ENCODE peak calls at places on chromosomes 4 and X, in ten cellular contexts. N is sigmoid colon; K is CD8-positive, alpha-beta memory T cell; T is fibroblast of lung; E is iPS DF 6.9; B is CD8-positive, alpha-beta T cell; J is right cardiac atrium; W is cardiac muscle cell; V is SK-N-MC; R is IMR-90. P is an unnamed sample.

GRCh38 chr4:56048621-56049427 is 100.1 kb downstream of the CEP135 start:
- DNase-seq in N (peak), K (no peak), T (peak), E (no peak), B (no peak), J (peak), W (peak), V (no peak), R (peak), P (peak)

GRCh38 chr4:24850669-24851068 is 55.3 kb downstream of the SOD3 start:
- DNase-seq in N (peak), K (no peak), T (peak), E (no peak), B (no peak), J (no peak), W (peak), V (no peak), R (peak), P (peak)

GRCh38 chr4:94540476-94540875 is 88.7 kb downstream of the PDLIM5 start:
- DNase-seq in N (no peak), K (no peak), T (no peak), E (no peak), B (no peak), J (no peak), W (no peak), V (no peak), R (no peak), P (no peak)

GRCh38 chrX:16212436-16212835 is 45.2 kb downstream of the MAGEB17 start:
- DNase-seq in N (no peak), K (no peak), T (no peak), E (no peak), B (no peak), J (no peak), W (peak), V (no peak), R (peak), P (peak)

GRCh38 chrX:48918644-48919340 is at the start of gene PIM2:
- DNase-seq in N (peak), K (peak), T (peak), E (no peak), B (peak), J (peak), W (peak), V (peak), R (peak), P (peak)

GRCh38 chrX:16033336-16033735 is 90.0 kb upstream of the GRPR start:
- DNase-seq in N (no peak), K (no peak), T (peak), E (no peak), B (no peak), J (no peak), W (peak), V (no peak), R (peak), P (no peak)

GRCh38 chrX:149903889-149904748 is 23.1 kb downstream of the MAGEA8 start:
- DNase-seq in N (no peak), K (no peak), T (peak), E (no peak), B (no peak), J (no peak), W (peak), V (no peak), R (peak), P (peak)

GRCh38 chrX:109760241-109760921 is 27.3 kb upstream of the ACSL4 start:
- DNase-seq in N (no peak), K (no peak), T (no peak), E (no peak), B (no peak), J (no peak), W (no peak), V (no peak), R (no peak), P (no peak)

GRCh38 chrX:104310084-104310483 is 55.4 kb upstream of the ESX1 start:
- DNase-seq in N (no peak), K (no peak), T (peak), E (no peak), B (no peak), J (no peak), W (peak), V (no peak), R (peak), P (peak)

GRCh38 chr4:124640037-124640730 is 72.3 kb downstream of the ANKRD50 start:
- DNase-seq in N (no peak), K (no peak), T (peak), E (no peak), B (no peak), J (no peak), W (peak), V (no peak), R (peak), P (peak)

GRCh38 chr4:124636793-124637192 is 75.7 kb downstream of the ANKRD50 start:
- DNase-seq in N (no peak), K (no peak), T (peak), E (peak), B (no peak), J (no peak), W (no peak), V (no peak), R (no peak), P (no peak)

GRCh38 chr4:124647599-124647998 is 64.9 kb downstream of the ANKRD50 start:
- DNase-seq in N (no peak), K (no peak), T (no peak), E (no peak), B (no peak), J (no peak), W (no peak), V (no peak), R (no peak), P (no peak)

GRCh38 chr4:124642846-124643245 is 69.7 kb downstream of the ANKRD50 start:
- DNase-seq in N (no peak), K (no peak), T (no peak), E (no peak), B (no peak), J (no peak), W (no peak), V (no peak), R (no peak), P (no peak)

GRCh38 chr4:124641715-124642380 is 70.7 kb downstream of the ANKRD50 start:
- DNase-seq in N (no peak), K (no peak), T (peak), E (no peak), B (no peak), J (no peak), W (peak), V (no peak), R (peak), P (peak)
- H3K27ac ChIP-seq in N (no peak), K (no peak), T (no peak), E (no peak), B (no peak), J (no peak), W (no peak), V (no peak), R (no peak), P (no peak)

GRCh38 chr4:32135642-32136041 is 1415.5 kb downstream of the PCDH7 start:
- DNase-seq in N (no peak), K (no peak), T (peak), E (no peak), B (no peak), J (no peak), W (no peak), V (no peak), R (peak), P (no peak)
- H3K27ac ChIP-seq in N (no peak), K (no peak), T (no peak), E (no peak), B (no peak), J (no peak), W (no peak), V (no peak), R (no peak), P (no peak)

DNA sequence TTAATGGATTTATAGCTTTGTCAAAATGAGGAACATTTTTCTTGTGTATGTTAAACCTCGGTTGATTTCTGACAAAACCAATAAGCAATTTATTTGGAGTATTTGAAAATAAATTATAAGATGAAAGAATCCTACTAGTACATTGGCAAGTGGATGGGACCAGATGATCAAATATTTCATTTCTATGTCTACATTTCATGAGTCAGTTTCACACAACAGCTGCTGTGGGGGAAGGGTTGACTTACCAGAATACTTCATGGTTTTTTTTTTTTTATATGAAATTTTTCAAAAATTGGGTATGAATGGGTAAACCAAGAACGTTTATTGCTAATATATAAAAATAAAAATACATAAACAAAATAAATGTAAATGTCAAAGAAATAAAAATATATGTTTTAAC is 39.4 kb downstream of the RAPGEF2 start:
- DNase-seq in N (no peak), K (no peak), T (peak), E (no peak), B (no peak), J (no peak), W (peak), V (no peak), R (peak), P (peak)
- H3K27ac ChIP-seq in N (peak), K (no peak), T (no peak), E (no peak), B (no peak), J (no peak), W (no peak), V (no peak), R (no peak), P (no peak)

DNA sequence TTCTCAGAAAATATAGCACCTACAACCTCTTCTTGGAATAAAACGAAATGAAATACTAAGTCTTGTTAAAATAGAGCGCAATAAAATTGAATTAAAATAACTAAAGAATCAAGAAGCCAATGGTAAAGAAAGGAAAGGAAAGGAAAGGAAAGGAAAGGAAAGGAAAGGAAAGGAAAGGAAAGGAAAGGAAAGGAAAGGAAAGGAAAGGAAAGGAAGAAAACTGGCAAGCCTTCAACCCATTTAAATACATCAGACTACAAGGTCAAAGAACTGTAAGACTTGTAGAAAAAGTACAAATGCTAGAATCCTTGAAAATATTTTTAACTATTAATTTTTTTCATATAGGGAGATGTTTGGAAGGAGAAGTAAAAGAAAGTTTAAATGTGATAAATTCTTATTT is 372.1 kb downstream of the IQCM start:
- DNase-seq in N (no peak), K (no peak), T (no peak), E (no peak), B (no peak), J (no peak), W (no peak), V (no peak), R (no peak), P (no peak)
- H3K27ac ChIP-seq in N (no peak), K (no peak), T (no peak), E (no peak), B (no peak), J (no peak), W (no peak), V (no peak), R (no peak), P (no peak)

GRCh38 chrX:40094900-40095587 is 2.7 kb downstream of the BCOR start:
- DNase-seq in N (no peak), K (no peak), T (no peak), E (no peak), B (no peak), J (peak), W (no peak), V (no peak), R (no peak), P (no peak)
- H3K27ac ChIP-seq in N (peak), K (peak), T (peak), E (no peak), B (peak), J (peak), W (peak), V (no peak), R (peak), P (no peak)

DNA sequence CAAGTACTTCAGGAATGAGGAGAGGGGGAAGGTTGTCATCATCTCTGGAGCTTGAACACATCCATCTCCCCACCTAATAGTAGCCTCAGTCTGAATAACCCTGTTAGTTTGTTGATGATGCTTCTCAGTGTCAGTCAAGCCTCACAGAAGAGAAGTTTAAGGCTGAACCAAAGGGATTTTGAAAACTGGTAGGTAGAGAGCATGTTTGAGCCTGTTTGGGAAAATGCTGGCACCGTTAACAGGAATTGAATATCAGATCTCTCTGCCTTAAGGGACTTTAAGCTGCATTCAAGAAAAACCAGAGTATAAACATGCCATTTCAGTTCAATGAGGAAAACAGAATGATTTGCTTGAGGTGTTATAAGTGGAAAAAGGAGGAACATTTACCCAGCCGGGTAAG is 73.1 kb downstream of the MAPK10 start:
- DNase-seq in N (no peak), K (no peak), T (peak), E (no peak), B (no peak), J (no peak), W (no peak), V (no peak), R (no peak), P (no peak)
- H3K27ac ChIP-seq in N (no peak), K (no peak), T (no peak), E (no peak), B (no peak), J (no peak), W (no peak), V (no peak), R (no peak), P (no peak)